ENCODE peak calls at places on chromosome 14, in seven cellular contexts. J, S, C, W, Q, L and P are unnamed samples.

GRCh38 chr14:95889236-95889979 is 12.8 kb downstream of the TUNAR start:
- DNase-seq in L (no peak), S (no peak), J (no peak), C (no peak), W (no peak), Q (no peak), P (no peak)

GRCh38 chr14:100540141-100540925 is 46.9 kb downstream of the BEGAIN start:
- DNase-seq in Q (no peak), W (no peak), J (peak; percentile 21), L (peak; percentile 38), S (no peak), C (peak; percentile 75), P (peak; percentile 72)

GRCh38 chr14:103199141-103199540 is 75.9 kb downstream of the TNFAIP2 start:
- DNase-seq in Q (peak; percentile 9), C (no peak), W (no peak), L (no peak), S (no peak), J (no peak), P (no peak)

GRCh38 chr14:100653409-100653808 is 66.2 kb upstream of the BEGAIN start:
- DNase-seq in C (peak; percentile 66), J (no peak), W (no peak), Q (no peak), S (no peak), L (no peak), P (no peak)

GRCh38 chr14:43168374-43168925 is 1338.6 kb downstream of the FSCB start:
- DNase-seq in S (no peak), W (no peak), C (no peak), Q (no peak), L (no peak), J (peak; percentile 46), P (no peak)

GRCh38 chr14:69654109-69654508 is 42.7 kb downstream of the SUSD6 start:
- DNase-seq in J (peak; percentile 61), W (peak; percentile 75), L (no peak), Q (no peak), S (no peak), C (no peak), P (no peak)

GRCh38 chr14:36659822-36660735 is 1.6 kb upstream of the PAX9 start:
- DNase-seq in L (no peak), S (no peak), Q (no peak), C (no peak), J (no peak), W (no peak), P (no peak)

GRCh38 chr14:55448146-55448614 is 7.8 kb upstream of the TBPL2 start:
- DNase-seq in C (no peak), Q (peak; percentile 97), J (peak; percentile 62), L (no peak), W (no peak), S (no peak), P (no peak)

GRCh38 chr14:74257078-74257987 is 18.1 kb downstream of the VSX2 start:
- DNase-seq in C (peak; percentile 95), Q (no peak), W (peak; percentile 8), S (peak; percentile 41), J (no peak), L (peak; percentile 91), P (peak; percentile 45)

GRCh38 chr14:93997082-93997481 is at the start of gene CCDC197:
- DNase-seq in J (no peak), Q (no peak), L (no peak), S (no peak), W (no peak), C (no peak), P (no peak)

GRCh38 chr14:49679271-49679670 is 8.7 kb downstream of the POLE2 start:
- DNase-seq in S (no peak), Q (peak; percentile 38), L (no peak), J (no peak), C (no peak), W (no peak), P (no peak)

GRCh38 chr14:96408608-96409007 is 16.7 kb downstream of the AK7 start:
- DNase-seq in C (no peak), W (no peak), Q (no peak), S (no peak), L (no peak), J (no peak), P (no peak)

GRCh38 chr14:101878222-101879211 is 85.9 kb upstream of the DYNC1H1 start:
- DNase-seq in W (no peak), L (no peak), S (no peak), C (no peak), Q (no peak), J (no peak), P (peak; percentile 66)

GRCh38 chr14:29462271-29462670 is 465.4 kb downstream of the PRKD1 start:
- DNase-seq in S (no peak), Q (no peak), L (no peak), J (no peak), C (no peak), W (no peak), P (no peak)

GRCh38 chr14:54722791-54723432 is 156.0 kb downstream of the SAMD4A start:
- DNase-seq in W (no peak), S (no peak), J (no peak), Q (no peak), C (no peak), L (peak; percentile 69), P (no peak)

GRCh38 chr14:102209224-102209966 is 69.7 kb downstream of the WDR20 start:
- DNase-seq in C (no peak), Q (peak; percentile 47), J (no peak), S (no peak), L (peak; percentile 29), W (no peak), P (no peak)

GRCh38 chr14:104115691-104116543 is 22.5 kb upstream of the KIF26A start:
- DNase-seq in C (no peak), Q (no peak), J (peak; percentile 56), L (no peak), S (no peak), W (peak; percentile 36), P (peak; percentile 63)

GRCh38 chr14:70189678-70190077 is 927 bp upstream of the SLC8A3 start:
- DNase-seq in L (no peak), S (no peak), J (no peak), W (no peak), C (peak; percentile 23), Q (no peak), P (no peak)

GRCh38 chr14:78405071-78405856 is 235.1 kb downstream of the NRXN3 start:
- DNase-seq in W (no peak), C (no peak), J (no peak), S (no peak), L (peak; percentile 97), Q (no peak), P (no peak)

GRCh38 chr14:51262868-51263267 is 22.8 kb downstream of the TMX1 start:
- DNase-seq in L (no peak), C (no peak), J (no peak), Q (no peak), W (no peak), S (no peak), P (no peak)

GRCh38 chr14:23013056-23014054 is 3.4 kb upstream of the C14orf93 start:
- DNase-seq in C (no peak), J (no peak), W (no peak), S (no peak), Q (no peak), L (peak; percentile 94), P (no peak)

GRCh38 chr14:91402278-91403068 is 15.1 kb downstream of the CCDC88C start:
- DNase-seq in J (no peak), L (no peak), W (peak; percentile 62), Q (no peak), S (no peak), C (no peak), P (peak; percentile 84)